ENCODE peak calls at places on chromosomes 13 and 19, in seven cellular contexts. One of them, this sample, is unnamed.

GRCh38 chr13:68026077-68026476 is 795.9 kb upstream of the PCDH9 start:
- DNase-seq in HFF-Myc: no peak
- DNase-seq in IMR-90: no peak
- DNase-seq in astrocyte: no peak
- DNase-seq in coronary artery: no peak
- DNase-seq in left lung: no peak
- DNase-seq in upper lobe of right lung: no peak
- DNase-seq in this sample: no peak

GRCh38 chr13:104571161-104571889 is 1505.1 kb upstream of the SLC10A2 start:
- DNase-seq in HFF-Myc: no peak
- DNase-seq in IMR-90: peak; percentile 82
- DNase-seq in astrocyte: peak; percentile 96
- DNase-seq in coronary artery: no peak
- DNase-seq in left lung: no peak
- DNase-seq in upper lobe of right lung: no peak
- DNase-seq in this sample: peak; percentile 91

GRCh38 chr13:102141625-102142472 is 260.0 kb downstream of the FGF14 start:
- DNase-seq in HFF-Myc: no peak
- DNase-seq in IMR-90: peak; percentile 35
- DNase-seq in astrocyte: peak; percentile 18
- DNase-seq in coronary artery: no peak
- DNase-seq in left lung: no peak
- DNase-seq in upper lobe of right lung: no peak
- DNase-seq in this sample: no peak

GRCh38 chr19:50418186-50419021 is at the start of gene SPIB:
- DNase-seq in HFF-Myc: no peak
- DNase-seq in IMR-90: no peak
- DNase-seq in astrocyte: no peak
- DNase-seq in coronary artery: no peak
- DNase-seq in left lung: no peak
- DNase-seq in upper lobe of right lung: no peak
- DNase-seq in this sample: no peak

GRCh38 chr13:51632643-51633357 is 48.5 kb downstream of the WDFY2 start:
- DNase-seq in HFF-Myc: no peak
- DNase-seq in IMR-90: no peak
- DNase-seq in astrocyte: no peak
- DNase-seq in coronary artery: no peak
- DNase-seq in left lung: no peak
- DNase-seq in upper lobe of right lung: no peak
- DNase-seq in this sample: no peak

GRCh38 chr19:423691-424466 is 14.9 kb upstream of the C2CD4C start:
- DNase-seq in HFF-Myc: no peak
- DNase-seq in IMR-90: no peak
- DNase-seq in astrocyte: no peak
- DNase-seq in coronary artery: no peak
- DNase-seq in left lung: peak; percentile 55
- DNase-seq in upper lobe of right lung: no peak
- DNase-seq in this sample: no peak

GRCh38 chr19:30718728-30719127 is 346.5 kb downstream of the ZNF536 start:
- DNase-seq in HFF-Myc: no peak
- DNase-seq in IMR-90: no peak
- DNase-seq in astrocyte: no peak
- DNase-seq in coronary artery: no peak
- DNase-seq in left lung: no peak
- DNase-seq in upper lobe of right lung: no peak
- DNase-seq in this sample: no peak

GRCh38 chr19:1085053-1085658 is 10.0 kb downstream of the POLR2E start:
- DNase-seq in HFF-Myc: no peak
- DNase-seq in IMR-90: no peak
- DNase-seq in astrocyte: no peak
- DNase-seq in coronary artery: no peak
- DNase-seq in left lung: no peak
- DNase-seq in upper lobe of right lung: no peak
- DNase-seq in this sample: no peak

GRCh38 chr13:37443538-37443937 is 155.0 kb downstream of the POSTN start:
- DNase-seq in HFF-Myc: peak; percentile 6
- DNase-seq in IMR-90: peak; percentile 90
- DNase-seq in astrocyte: peak; percentile 93
- DNase-seq in coronary artery: no peak
- DNase-seq in left lung: no peak
- DNase-seq in upper lobe of right lung: no peak
- DNase-seq in this sample: peak; percentile 42

GRCh38 chr13:110925023-110925608 is 10.2 kb upstream of the ANKRD10 start:
- DNase-seq in HFF-Myc: no peak
- DNase-seq in IMR-90: no peak
- DNase-seq in astrocyte: no peak
- DNase-seq in coronary artery: peak; percentile 24
- DNase-seq in left lung: no peak
- DNase-seq in upper lobe of right lung: no peak
- DNase-seq in this sample: no peak

GRCh38 chr13:65600702-65601101 is 1629.4 kb downstream of the PCDH9 start:
- DNase-seq in HFF-Myc: peak; percentile 48
- DNase-seq in IMR-90: peak; percentile 78
- DNase-seq in astrocyte: peak; percentile 65
- DNase-seq in coronary artery: no peak
- DNase-seq in left lung: no peak
- DNase-seq in upper lobe of right lung: no peak
- DNase-seq in this sample: no peak

GRCh38 chr19:23801798-23802197 is 43.1 kb upstream of the ZNF681 start:
- DNase-seq in HFF-Myc: no peak
- DNase-seq in IMR-90: no peak
- DNase-seq in astrocyte: no peak
- DNase-seq in coronary artery: no peak
- DNase-seq in left lung: no peak
- DNase-seq in upper lobe of right lung: no peak
- DNase-seq in this sample: no peak

GRCh38 chr13:112117955-112118302 is 51.0 kb downstream of the SOX1 start:
- DNase-seq in HFF-Myc: no peak
- DNase-seq in IMR-90: no peak
- DNase-seq in astrocyte: no peak
- DNase-seq in coronary artery: no peak
- DNase-seq in left lung: peak; percentile 46
- DNase-seq in upper lobe of right lung: no peak
- DNase-seq in this sample: no peak

GRCh38 chr13:109494955-109495354 is 291.4 kb downstream of the IRS2 start:
- DNase-seq in HFF-Myc: no peak
- DNase-seq in IMR-90: peak; percentile 52
- DNase-seq in astrocyte: peak; percentile 81
- DNase-seq in coronary artery: no peak
- DNase-seq in left lung: no peak
- DNase-seq in upper lobe of right lung: no peak
- DNase-seq in this sample: no peak

GRCh38 chr19:5961969-5962945 is 15.7 kb downstream of the RANBP3 start:
- DNase-seq in HFF-Myc: no peak
- DNase-seq in IMR-90: peak; percentile 66
- DNase-seq in astrocyte: no peak
- DNase-seq in coronary artery: no peak
- DNase-seq in left lung: no peak
- DNase-seq in upper lobe of right lung: peak; percentile 79
- DNase-seq in this sample: no peak

GRCh38 chr19:11106477-11106876 is 17.2 kb downstream of the LDLR start:
- DNase-seq in HFF-Myc: no peak
- DNase-seq in IMR-90: no peak
- DNase-seq in astrocyte: no peak
- DNase-seq in coronary artery: no peak
- DNase-seq in left lung: no peak
- DNase-seq in upper lobe of right lung: no peak
- DNase-seq in this sample: no peak

GRCh38 chr13:32737111-32737571 is 150.9 kb downstream of the PDS5B start:
- DNase-seq in HFF-Myc: no peak
- DNase-seq in IMR-90: no peak
- DNase-seq in astrocyte: peak; percentile 11
- DNase-seq in coronary artery: no peak
- DNase-seq in left lung: no peak
- DNase-seq in upper lobe of right lung: no peak
- DNase-seq in this sample: no peak

GRCh38 chr13:113850722-113851479 is 13.0 kb downstream of the GAS6 start:
- DNase-seq in HFF-Myc: no peak
- DNase-seq in IMR-90: no peak
- DNase-seq in astrocyte: no peak
- DNase-seq in coronary artery: no peak
- DNase-seq in left lung: no peak
- DNase-seq in upper lobe of right lung: no peak
- DNase-seq in this sample: no peak

GRCh38 chr19:46373573-46374359 is 26.9 kb downstream of the PPP5C start:
- DNase-seq in HFF-Myc: no peak
- DNase-seq in IMR-90: peak; percentile 50
- DNase-seq in astrocyte: peak; percentile 55
- DNase-seq in coronary artery: peak; percentile 77
- DNase-seq in left lung: peak; percentile 93
- DNase-seq in upper lobe of right lung: peak; percentile 96
- DNase-seq in this sample: peak; percentile 36

GRCh38 chr13:23799945-23800344 is 89.3 kb downstream of the MIPEP start:
- DNase-seq in HFF-Myc: no peak
- DNase-seq in IMR-90: peak; percentile 38
- DNase-seq in astrocyte: no peak
- DNase-seq in coronary artery: no peak
- DNase-seq in left lung: no peak
- DNase-seq in upper lobe of right lung: no peak
- DNase-seq in this sample: no peak

GRCh38 chr13:110354209-110354627 is 47.1 kb downstream of the COL4A2 start:
- DNase-seq in HFF-Myc: no peak
- DNase-seq in IMR-90: peak; percentile 68
- DNase-seq in astrocyte: no peak
- DNase-seq in coronary artery: no peak
- DNase-seq in left lung: no peak
- DNase-seq in upper lobe of right lung: no peak
- DNase-seq in this sample: no peak

GRCh38 chr19:18985257-18985656 is 44.2 kb upstream of the HOMER3 start:
- DNase-seq in HFF-Myc: no peak
- DNase-seq in IMR-90: no peak
- DNase-seq in astrocyte: no peak
- DNase-seq in coronary artery: no peak
- DNase-seq in left lung: no peak
- DNase-seq in upper lobe of right lung: no peak
- DNase-seq in this sample: no peak

GRCh38 chr13:32314968-32315254 is 252 bp downstream of the ZAR1L start:
- DNase-seq in HFF-Myc: no peak
- DNase-seq in IMR-90: peak; percentile 44
- DNase-seq in astrocyte: peak; percentile 48
- DNase-seq in coronary artery: no peak
- DNase-seq in left lung: no peak
- DNase-seq in upper lobe of right lung: no peak
- DNase-seq in this sample: no peak

GRCh38 chr13:99658266-99658991 is 157.2 kb downstream of the TM9SF2 start:
- DNase-seq in HFF-Myc: no peak
- DNase-seq in IMR-90: peak; percentile 25
- DNase-seq in astrocyte: peak; percentile 33
- DNase-seq in coronary artery: no peak
- DNase-seq in left lung: peak; percentile 88
- DNase-seq in upper lobe of right lung: peak; percentile 81
- DNase-seq in this sample: peak; percentile 4

GRCh38 chr13:46350003-46350402 is 37.0 kb downstream of the RUBCNL start:
- DNase-seq in HFF-Myc: no peak
- DNase-seq in IMR-90: no peak
- DNase-seq in astrocyte: no peak
- DNase-seq in coronary artery: no peak
- DNase-seq in left lung: no peak
- DNase-seq in upper lobe of right lung: no peak
- DNase-seq in this sample: no peak

GRCh38 chr13:46355906-46356305 is 31.1 kb downstream of the RUBCNL start:
- DNase-seq in HFF-Myc: no peak
- DNase-seq in IMR-90: no peak
- DNase-seq in astrocyte: peak; percentile 33
- DNase-seq in coronary artery: no peak
- DNase-seq in left lung: no peak
- DNase-seq in upper lobe of right lung: no peak
- DNase-seq in this sample: no peak

GRCh38 chr13:46355088-46355468 is 32.0 kb downstream of the RUBCNL start:
- DNase-seq in HFF-Myc: no peak
- DNase-seq in IMR-90: no peak
- DNase-seq in astrocyte: no peak
- DNase-seq in coronary artery: no peak
- DNase-seq in left lung: no peak
- DNase-seq in upper lobe of right lung: no peak
- DNase-seq in this sample: no peak

GRCh38 chr13:46352810-46353209 is 34.2 kb downstream of the RUBCNL start:
- DNase-seq in HFF-Myc: no peak
- DNase-seq in IMR-90: no peak
- DNase-seq in astrocyte: no peak
- DNase-seq in coronary artery: no peak
- DNase-seq in left lung: no peak
- DNase-seq in upper lobe of right lung: peak; percentile 67
- DNase-seq in this sample: no peak

GRCh38 chr13:46354143-46355087 is 32.6 kb downstream of the RUBCNL start:
- DNase-seq in HFF-Myc: peak; percentile 86
- DNase-seq in IMR-90: peak; percentile 88
- DNase-seq in astrocyte: peak; percentile 97
- DNase-seq in coronary artery: no peak
- DNase-seq in left lung: no peak
- DNase-seq in upper lobe of right lung: no peak
- DNase-seq in this sample: peak; percentile 90
- H3K4me3 ChIP-seq in HFF-Myc: no peak overlapping the region
- H3K4me3 ChIP-seq in IMR-90: no peak overlapping the region
- H3K4me3 ChIP-seq in astrocyte: no peak overlapping the region
- H3K4me3 ChIP-seq in coronary artery: no peak overlapping the region
- H3K4me3 ChIP-seq in left lung: no peak overlapping the region
- H3K4me3 ChIP-seq in upper lobe of right lung: no peak overlapping the region
- H3K4me3 ChIP-seq in this sample: no peak overlapping the region

DNA sequence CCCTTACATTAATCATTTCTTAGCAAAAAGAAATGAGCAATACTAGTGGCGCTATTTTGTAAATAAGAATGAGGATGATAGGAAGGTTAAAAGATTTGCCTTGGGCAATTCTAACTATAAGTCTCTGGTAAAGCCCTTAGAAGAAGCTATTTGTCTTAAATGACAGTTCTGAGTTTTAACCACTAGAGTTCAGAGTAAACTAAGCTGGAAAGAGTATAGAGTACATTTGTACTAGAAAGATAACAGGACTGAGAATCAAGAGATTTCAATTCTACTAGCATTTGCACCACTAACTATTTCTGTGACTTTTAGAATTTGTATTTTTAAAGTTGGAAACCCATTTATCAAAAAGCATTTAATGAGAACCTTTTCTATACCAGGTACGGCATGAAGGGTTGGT is 750.3 kb downstream of the OLFM4 start:
- DNase-seq in HFF-Myc: no peak
- DNase-seq in IMR-90: no peak
- DNase-seq in astrocyte: no peak
- DNase-seq in coronary artery: no peak
- DNase-seq in left lung: no peak
- DNase-seq in upper lobe of right lung: no peak
- DNase-seq in this sample: no peak
- TF ChIP-seq CTCF in HFF-Myc: no peak
- TF ChIP-seq CTCF in IMR-90: no peak
- TF ChIP-seq CTCF in astrocyte: no peak
- TF ChIP-seq CTCF in coronary artery: no peak
- TF ChIP-seq CTCF in left lung: no peak
- TF ChIP-seq CTCF in upper lobe of right lung: no peak
- TF ChIP-seq CTCF in this sample: no peak

GRCh38 chr19:2251577-2252480 is 2.7 kb downstream of the AMH start:
- DNase-seq in HFF-Myc: no peak
- DNase-seq in IMR-90: no peak
- DNase-seq in astrocyte: no peak
- DNase-seq in coronary artery: no peak
- DNase-seq in left lung: no peak
- DNase-seq in upper lobe of right lung: no peak
- DNase-seq in this sample: no peak
- H3K4me3 ChIP-seq in HFF-Myc: no peak overlapping the region
- H3K4me3 ChIP-seq in IMR-90: no peak overlapping the region
- H3K4me3 ChIP-seq in astrocyte: no peak overlapping the region
- H3K4me3 ChIP-seq in coronary artery: peak overlapping the region; percentile 45
- H3K4me3 ChIP-seq in left lung: no peak overlapping the region
- H3K4me3 ChIP-seq in upper lobe of right lung: peak overlapping the region; percentile 26
- H3K4me3 ChIP-seq in this sample: no peak overlapping the region

GRCh38 chr13:96000069-96000468 is 53.1 kb downstream of the UGGT2 start:
- DNase-seq in HFF-Myc: no peak
- DNase-seq in IMR-90: no peak
- DNase-seq in astrocyte: no peak
- DNase-seq in coronary artery: no peak
- DNase-seq in left lung: no peak
- DNase-seq in upper lobe of right lung: no peak
- DNase-seq in this sample: no peak

GRCh38 chr13:96003304-96003703 is 49.9 kb downstream of the UGGT2 start:
- DNase-seq in HFF-Myc: no peak
- DNase-seq in IMR-90: no peak
- DNase-seq in astrocyte: no peak
- DNase-seq in coronary artery: no peak
- DNase-seq in left lung: no peak
- DNase-seq in upper lobe of right lung: no peak
- DNase-seq in this sample: no peak
- TF ChIP-seq CTCF in HFF-Myc: no peak
- TF ChIP-seq CTCF in IMR-90: no peak
- TF ChIP-seq CTCF in astrocyte: peak; percentile 9
- TF ChIP-seq CTCF in coronary artery: no peak
- TF ChIP-seq CTCF in left lung: no peak
- TF ChIP-seq CTCF in upper lobe of right lung: no peak
- TF ChIP-seq CTCF in this sample: peak; percentile 49